ENCODE peak calls at places on chromosome 13, in four cellular contexts. Z, Q, V and R are unnamed samples.
A peak's percentile ranks its signal among the peaks of the same experiment; 100 is the strongest.

GRCh38 chr13:39894586-39894985 is 239.1 kb downstream of the COG6 start:
- DNase-seq in V (no peak), Z (no peak), Q (peak; percentile 22), R (no peak)

GRCh38 chr13:110455941-110456340 is 105.6 kb downstream of the RAB20 start:
- DNase-seq in Q (peak; percentile 78), V (peak; percentile 55), Z (peak; percentile 91), R (peak; percentile 76)

GRCh38 chr13:25966086-25966485 is 85.7 kb downstream of the SHISA2 start:
- DNase-seq in Z (no peak), Q (no peak), V (peak; percentile 49), R (no peak)

GRCh38 chr13:80481589-80481988 is 140.7 kb upstream of the SPRY2 start:
- DNase-seq in Q (no peak), Z (no peak), V (no peak), R (no peak)

GRCh38 chr13:26328326-26328725 is 74.4 kb downstream of the CDK8 start:
- DNase-seq in Z (no peak), V (no peak), Q (no peak), R (no peak)

GRCh38 chr13:64130600-64130999 is 2715.0 kb upstream of the PCDH20 start:
- DNase-seq in V (peak; percentile 41), Q (no peak), Z (no peak), R (no peak)

GRCh38 chr13:25214371-25215252 is 42.5 kb upstream of the AMER2 start:
- DNase-seq in V (no peak), Z (peak; percentile 50), Q (peak; percentile 22), R (peak; percentile 92)

GRCh38 chr13:27007166-27007565 is 164.4 kb downstream of the USP12 start:
- DNase-seq in V (no peak), Q (no peak), Z (peak; percentile 33), R (no peak)

GRCh38 chr13:43388282-43389034 is 365.1 kb downstream of the DNAJC15 start:
- DNase-seq in V (no peak), Q (no peak), Z (no peak), R (peak; percentile 40)

GRCh38 chr13:55073000-55073399 is 2044.4 kb downstream of the OLFM4 start:
- DNase-seq in Q (no peak), Z (no peak), V (no peak), R (no peak)

GRCh38 chr13:99033814-99034213 is 56.0 kb upstream of the DOCK9 start:
- DNase-seq in V (peak; percentile 49), Z (peak; percentile 51), Q (peak; percentile 50), R (peak; percentile 32)

GRCh38 chr13:113305208-113305607 is 8.2 kb downstream of the LAMP1 start:
- DNase-seq in V (no peak), Q (peak; percentile 50), Z (no peak), R (peak; percentile 43)

GRCh38 chr13:102561933-102562332 is 34.9 kb upstream of the TPP2 start:
- DNase-seq in V (no peak), Q (no peak), Z (no peak), R (no peak)

GRCh38 chr13:85651440-85651839 is 147.8 kb downstream of the SLITRK6 start:
- DNase-seq in V (no peak), Q (no peak), Z (no peak), R (no peak)

GRCh38 chr13:22114630-22115311 is 443.9 kb downstream of the FGF9 start:
- DNase-seq in V (no peak), Z (no peak), Q (no peak), R (peak; percentile 99)

GRCh38 chr13:80341771-80342271 is 895 bp upstream of the SPRY2 start:
- DNase-seq in Q (peak; percentile 64), Z (peak; percentile 77), V (peak; percentile 42), R (peak; percentile 43)

GRCh38 chr13:93169980-93170379 is 56.6 kb upstream of the GPC6 start:
- DNase-seq in Q (peak; percentile 90), Z (no peak), V (peak; percentile 6), R (peak; percentile 74)

GRCh38 chr13:107124129-107124718 is 556.3 kb upstream of the ARGLU1 start:
- DNase-seq in Q (peak; percentile 39), Z (peak; percentile 46), V (peak; percentile 1), R (peak; percentile 57)

GRCh38 chr13:100210966-100211710 is 122.2 kb downstream of the PCCA start:
- DNase-seq in Q (peak; percentile 38), V (no peak), Z (no peak), R (no peak)

GRCh38 chr13:105918842-105919741 is 616.4 kb downstream of the EFNB2 start:
- DNase-seq in Z (peak; percentile 27), V (peak; percentile 94), Q (peak; percentile 62), R (peak; percentile 58)

GRCh38 chr13:31952641-31953380 is 78.8 kb upstream of the FRY start:
- DNase-seq in V (no peak), Q (no peak), Z (no peak), R (no peak)

GRCh38 chr13:43522788-43523187 is 264.0 kb downstream of the ENOX1 start:
- DNase-seq in Z (no peak), V (peak; percentile 74), Q (peak; percentile 87), R (no peak)

GRCh38 chr13:108734676-108735075 is 105.3 kb downstream of the MYO16 start:
- DNase-seq in V (no peak), Z (peak; percentile 73), Q (no peak), R (no peak)

GRCh38 chr13:113653264-113654174 is 4.5 kb downstream of the ATP4B start:
- DNase-seq in V (no peak), Q (peak; percentile 9), Z (no peak), R (no peak)

GRCh38 chr13:114045113-114045735 is 71.3 kb upstream of the C13orf46 start:
- DNase-seq in Q (no peak), V (no peak), Z (no peak), R (no peak)

GRCh38 chr13:97307882-97308624 is 85.9 kb downstream of the MBNL2 start:
- DNase-seq in Z (peak; percentile 38), Q (peak; percentile 74), V (peak; percentile 85), R (peak; percentile 87)

GRCh38 chr13:85108356-85108755 is 690.9 kb downstream of the SLITRK6 start:
- DNase-seq in V (no peak), Z (no peak), Q (no peak), R (no peak)

GRCh38 chr13:79681069-79681468 is 200.1 kb downstream of the NDFIP2 start:
- DNase-seq in Z (peak; percentile 10), Q (no peak), V (no peak), R (peak; percentile 72)